ENCODE peak calls at places on chromosomes 7 and 10, in six cellular contexts. K is AG04449; B is AG09309; X is fibroblast of mammary gland; J is CD8-positive, alpha-beta T cell; O is psoas muscle. M is an unnamed sample.

GRCh38 chr10:79403441-79404230 is 41.8 kb downstream of the ZCCHC24 start:
- DNase-seq in O (peak), B (no peak), J (no peak), X (no peak), K (no peak), M (peak)

GRCh38 chr7:89003619-89003956 is 208.1 kb upstream of the TEX47 start:
- DNase-seq in J (no peak), B (no peak), K (no peak), X (no peak), O (no peak), M (no peak)

GRCh38 chr7:90461216-90461615 is 8.2 kb upstream of the PTTG1IP2 start:
- DNase-seq in J (no peak), K (no peak), B (no peak), X (peak), O (no peak), M (no peak)

GRCh38 chr7:158252081-158252836 is 335.4 kb downstream of the PTPRN2 start:
- DNase-seq in O (peak), K (no peak), B (no peak), X (no peak), J (no peak), M (no peak)

GRCh38 chr7:7862393-7862792 is 106.2 kb upstream of the GLCCI1 start:
- DNase-seq in O (no peak), B (no peak), J (no peak), K (no peak), X (no peak), M (no peak)

GRCh38 chr10:63664341-63664885 is 143.2 kb downstream of the REEP3 start:
- DNase-seq in K (no peak), B (no peak), J (no peak), O (no peak), X (no peak), M (no peak)

GRCh38 chr10:72079356-72079755 is 9.0 kb downstream of the SPOCK2 start:
- DNase-seq in O (peak), X (no peak), J (peak), B (no peak), K (no peak), M (no peak)

GRCh38 chr7:130875265-130875741 is 141.3 kb upstream of the KLF14 start:
- DNase-seq in B (no peak), O (peak), K (no peak), J (peak), X (peak), M (peak)

GRCh38 chr7:159086301-159086925 is 58.3 kb downstream of the VIPR2 start:
- DNase-seq in X (no peak), J (peak), K (no peak), O (no peak), B (no peak), M (no peak)

GRCh38 chr10:46028584-46029570 is 1.5 kb downstream of the NCOA4 start:
- DNase-seq in J (peak), B (no peak), X (peak), K (no peak), O (no peak), M (peak)

GRCh38 chr10:23037561-23037960 is 57.8 kb upstream of the MSRB2 start:
- DNase-seq in J (no peak), O (no peak), X (no peak), K (no peak), B (no peak), M (no peak)

GRCh38 chr7:25075459-25075858 is 49.6 kb downstream of the CYCS start:
- DNase-seq in B (no peak), K (no peak), O (no peak), J (no peak), X (peak), M (no peak)

GRCh38 chr7:50418086-50418515 is 32.0 kb downstream of the FIGNL1 start:
- DNase-seq in B (peak), O (peak), J (peak), X (peak), K (peak), M (peak)

GRCh38 chr7:116422651-116423050 is 76.9 kb upstream of the CAV2 start:
- DNase-seq in X (no peak), B (no peak), J (no peak), O (no peak), K (no peak), M (no peak)

GRCh38 chr10:101231092-101231491 is 1.8 kb upstream of the LBX1 start:
- DNase-seq in X (no peak), J (no peak), O (no peak), K (no peak), B (no peak), M (no peak)

GRCh38 chr10:99984201-99984600 is 25.5 kb downstream of the DNMBP start:
- DNase-seq in J (no peak), O (no peak), B (no peak), X (peak), K (no peak), M (peak)

GRCh38 chr10:133089461-133089800 is 1.7 kb downstream of the ADGRA1 start:
- DNase-seq in X (no peak), B (no peak), J (no peak), O (no peak), K (no peak), M (no peak)

GRCh38 chr7:107128748-107129147 is 40.1 kb upstream of the HBP1 start:
- DNase-seq in O (no peak), J (no peak), X (no peak), K (no peak), B (no peak), M (no peak)

GRCh38 chr10:109556399-109556798 is 366.9 kb downstream of the XPNPEP1 start:
- DNase-seq in O (no peak), X (no peak), B (no peak), K (no peak), J (no peak), M (no peak)

GRCh38 chr10:119761106-119761505 is 35.3 kb downstream of the INPP5F start:
- DNase-seq in K (peak), B (peak), X (peak), J (no peak), O (no peak), M (peak)

GRCh38 chr7:72409638-72410015 is 2.5 kb downstream of the CALN1 start:
- DNase-seq in O (no peak), X (no peak), K (no peak), J (no peak), B (no peak), M (no peak)

GRCh38 chr7:1663243-1663642 is 6.8 kb upstream of the ELFN1 start:
- DNase-seq in K (no peak), J (no peak), X (no peak), O (peak), B (no peak), M (no peak)

GRCh38 chr10:97499561-97500296 is 1.0 kb downstream of the UBTD1 start:
- DNase-seq in X (peak), K (no peak), O (peak), J (no peak), B (no peak), M (peak)

GRCh38 chr7:83162402-83163256 is at the start of gene PCLO:
- DNase-seq in J (peak), O (peak), K (no peak), X (peak), B (no peak), M (peak)

GRCh38 chr7:459584-460373 is 59.9 kb downstream of the PDGFA start:
- DNase-seq in O (peak), B (no peak), K (no peak), J (no peak), X (no peak), M (no peak)
- H3K4me3 ChIP-seq in O (no peak), B (no peak), K (no peak), J (no peak), X (no peak), M (no peak)

DNA sequence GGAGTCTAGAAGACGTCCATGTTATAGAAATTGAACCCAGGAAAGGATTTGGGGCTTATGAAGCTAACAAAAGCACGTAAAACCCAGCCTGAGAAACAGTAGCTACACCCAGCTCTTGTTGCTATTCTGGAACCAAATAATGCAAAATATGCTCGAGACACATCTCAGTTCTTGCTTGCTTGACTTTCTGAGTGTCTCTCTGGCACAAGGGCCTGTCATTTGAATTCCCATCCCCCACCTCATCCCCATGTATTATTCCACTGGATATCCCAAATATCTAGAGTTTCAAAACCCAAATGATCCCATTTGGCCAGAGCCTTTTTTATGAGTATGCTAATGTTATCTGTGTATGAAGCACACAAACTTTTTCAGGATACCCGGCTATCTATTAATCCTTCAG is 48.2 kb upstream of the AGBL3 start:
- DNase-seq in K (no peak), O (no peak), J (no peak), B (no peak), X (no peak), M (no peak)
- H3K4me3 ChIP-seq in K (no peak), O (no peak), J (no peak), B (no peak), X (no peak), M (no peak)

GRCh38 chr7:196778-197321 is 4.5 kb downstream of the FAM20C start:
- DNase-seq in X (no peak), J (no peak), K (no peak), O (no peak), B (no peak), M (no peak)
- H3K4me3 ChIP-seq in X (no peak), J (no peak), K (no peak), O (no peak), B (no peak), M (peak)

DNA sequence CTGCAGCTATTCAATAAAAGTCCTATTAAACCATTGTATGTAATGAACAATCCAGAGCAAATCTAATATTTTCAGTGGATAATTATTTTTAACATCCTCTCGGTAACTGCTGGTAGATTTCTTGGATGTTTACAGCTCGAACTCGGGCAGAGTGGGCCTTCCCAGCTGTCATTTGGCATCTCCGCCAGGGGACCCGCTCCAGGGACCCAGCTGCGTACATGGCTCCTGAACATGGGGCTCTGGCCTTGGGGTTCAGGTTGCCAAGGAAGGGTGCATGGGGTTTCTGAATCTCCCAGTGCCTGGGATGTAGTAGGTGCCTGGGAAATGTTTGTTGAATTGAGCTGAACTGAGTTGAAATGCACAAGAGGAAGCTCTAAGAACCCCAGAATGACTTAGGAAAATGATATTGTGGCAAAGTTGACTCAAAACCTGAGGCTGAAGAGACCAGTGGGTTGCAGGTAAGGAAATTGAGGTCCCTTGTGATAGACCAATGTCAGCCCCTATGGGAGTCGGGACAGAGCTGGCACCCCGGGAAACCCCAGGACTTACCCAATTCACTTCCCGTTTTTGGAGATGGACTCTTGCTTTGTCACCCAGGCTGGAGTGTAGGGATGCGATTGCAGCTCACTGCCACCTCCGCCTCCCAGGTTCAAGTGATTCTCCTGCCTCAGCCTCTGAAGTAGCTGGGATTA is 228.4 kb downstream of the CUX1 start:
- DNase-seq in K (no peak), O (no peak), X (no peak), B (no peak), J (no peak), M (no peak)
- H3K4me3 ChIP-seq in K (no peak), O (peak), X (no peak), B (no peak), J (no peak), M (no peak)

GRCh38 chr10:34413214-34413613 is 401.9 kb downstream of the PARD3 start:
- DNase-seq in B (no peak), X (no peak), O (no peak), J (no peak), K (no peak), M (no peak)
- H3K4me3 ChIP-seq in B (no peak), X (no peak), O (no peak), J (no peak), K (no peak), M (no peak)

GRCh38 chr7:17307969-17308648 is 9.7 kb downstream of the AHR start:
- DNase-seq in K (no peak), B (no peak), O (no peak), J (no peak), X (no peak), M (no peak)
- H3K4me3 ChIP-seq in K (no peak), B (no peak), O (no peak), J (no peak), X (no peak), M (no peak)

M was measured in choroid plexus epithelial cell.